ENCODE peak calls at places on chromosomes 16 and 17, in nine cellular contexts. Z is stimulated activated effector memory CD8-positive, alpha-beta T cell treated with anti-CD3 and anti-CD28 coated beads, Interleukin-12 subunit alpha, Interleukin-12 subunit beta, amount 100 ng/mL, for 72 hours; W is LHCN-M2; I is NCI-H774; C is NCI-H2171 treated with DMSO at 0.1 percent for 48 hours; S is HS-5; T is stimulated activated CD8-positive, alpha-beta memory T cell treated with anti-CD3 and anti-CD28 coated beads, Interleukin-7, amount 100 ng/mL, for 1 hour; V is foreskin fibroblast; U is IMR-90. Q is an unnamed sample.

GRCh38 chr16:25014500-25015147 is 545 bp downstream of the ARHGAP17 start:
- DNase-seq in Z (peak; percentile 19), W (peak; percentile 60), I (peak; percentile 10), C (peak; percentile 45), S (no peak), T (no peak), V (peak; percentile 67), U (peak; percentile 48), Q (no peak)

GRCh38 chr17:41551370-41551769 is 20.5 kb downstream of the KRT9 start:
- DNase-seq in Z (no peak), W (no peak), I (no peak), C (no peak), S (no peak), T (no peak), V (peak; percentile 40), U (peak; percentile 46), Q (no peak)

GRCh38 chr17:36544320-36545092 is at the start of gene GGNBP2:
- DNase-seq in Z (peak; percentile 90), W (peak; percentile 92), I (peak; percentile 98), C (peak; percentile 90), S (no peak), T (peak; percentile 77), V (peak; percentile 98), U (peak; percentile 92), Q (no peak)

GRCh38 chr17:76793775-76794174 is 55.9 kb downstream of the MFSD11 start:
- DNase-seq in Z (no peak), W (peak; percentile 12), I (peak; percentile 25), C (peak; percentile 66), S (no peak), T (no peak), V (peak; percentile 67), U (peak; percentile 23), Q (no peak)

GRCh38 chr16:53995378-53995777 is 291.2 kb downstream of the IRX3 start:
- DNase-seq in Z (no peak), W (no peak), I (no peak), C (peak; percentile 23), S (no peak), T (no peak), V (no peak), U (no peak), Q (no peak)

GRCh38 chr17:41613277-41614082 is 913 bp upstream of the KRT16 start:
- DNase-seq in Z (no peak), W (no peak), I (no peak), C (no peak), S (no peak), T (no peak), V (no peak), U (no peak), Q (no peak)

GRCh38 chr17:56929362-56929969 is 15.6 kb upstream of the TRIM25 start:
- DNase-seq in Z (no peak), W (peak; percentile 55), I (no peak), C (peak; percentile 20), S (no peak), T (no peak), V (no peak), U (no peak), Q (no peak)

GRCh38 chr17:82970818-82971610 is 108.4 kb upstream of the METRNL start:
- DNase-seq in Z (no peak), W (no peak), I (no peak), C (no peak), S (no peak), T (no peak), V (no peak), U (no peak), Q (no peak)

GRCh38 chr17:28141783-28142182 is 99.3 kb downstream of the NLK start:
- DNase-seq in Z (no peak), W (no peak), I (no peak), C (no peak), S (no peak), T (no peak), V (no peak), U (no peak), Q (no peak)

GRCh38 chr17:8066841-8067775 is 20.4 kb downstream of the ALOX12B start:
- DNase-seq in Z (no peak), W (no peak), I (no peak), C (no peak), S (no peak), T (no peak), V (no peak), U (no peak), Q (no peak)

GRCh38 chr16:75420987-75421819 is 12.1 kb downstream of the CFDP1 start:
- DNase-seq in Z (no peak), W (peak; percentile 69), I (no peak), C (peak; percentile 71), S (no peak), T (no peak), V (peak; percentile 79), U (peak; percentile 45), Q (no peak)

GRCh38 chr17:1294157-1294717 is 14.8 kb downstream of the TRARG1 start:
- DNase-seq in Z (peak; percentile 52), W (no peak), I (no peak), C (no peak), S (no peak), T (peak; percentile 68), V (no peak), U (no peak), Q (no peak)

GRCh38 chr16:1195393-1195666 is 29.7 kb downstream of the TPSG1 start:
- DNase-seq in Z (no peak), W (no peak), I (no peak), C (no peak), S (no peak), T (no peak), V (no peak), U (no peak), Q (no peak)

GRCh38 chr17:44152875-44153274 is 11.1 kb downstream of the HROB start:
- DNase-seq in Z (no peak), W (no peak), I (no peak), C (peak; percentile 13), S (no peak), T (no peak), V (no peak), U (no peak), Q (no peak)

GRCh38 chr17:32266389-32267269 is 997 bp downstream of the RHBDL3 start:
- DNase-seq in Z (no peak), W (no peak), I (no peak), C (no peak), S (no peak), T (no peak), V (peak; percentile 17), U (no peak), Q (no peak)

GRCh38 chr17:76202516-76202915 is 37.8 kb downstream of the RNF157 start:
- DNase-seq in Z (no peak), W (no peak), I (no peak), C (no peak), S (no peak), T (no peak), V (peak; percentile 50), U (peak; percentile 9), Q (no peak)

GRCh38 chr17:4949321-4950074 is 1.2 kb upstream of the PFN1 start:
- DNase-seq in Z (peak; percentile 67), W (peak; percentile 76), I (no peak), C (peak; percentile 66), S (no peak), T (no peak), V (peak; percentile 84), U (peak; percentile 76), Q (no peak)

GRCh38 chr17:47265983-47266541 is 12.4 kb downstream of the ITGB3 start:
- DNase-seq in Z (no peak), W (peak; percentile 88), I (no peak), C (no peak), S (peak; percentile 36), T (no peak), V (peak; percentile 76), U (peak; percentile 71), Q (no peak)

GRCh38 chr17:58189436-58190146 is 2.9 kb upstream of the EPX start:
- DNase-seq in Z (no peak), W (peak; percentile 83), I (no peak), C (peak; percentile 56), S (peak; percentile 65), T (no peak), V (peak; percentile 89), U (peak; percentile 81), Q (no peak)